ENCODE peak calls at places on chromosomes 2 and 18, in ten cellular contexts. M, B, V, P, S, L, E, K, A and G are unnamed samples.
A peak's percentile ranks its signal among the peaks of the same experiment; 100 is the strongest.

GRCh38 chr2:890791-891190 is 59.9 kb upstream of the SNTG2 start:
- DNase-seq in S (no peak), A (no peak), E (no peak), K (no peak), M (no peak), L (no peak), V (no peak), B (peak; percentile 74), P (no peak), G (peak; percentile 30)

GRCh38 chr2:221555511-221555845 is 16.6 kb downstream of the EPHA4 start:
- DNase-seq in V (no peak), L (no peak), E (no peak), S (peak; percentile 6), M (no peak), B (no peak), P (no peak), A (no peak), K (no peak), G (no peak)

GRCh38 chr2:106555053-106555452 is 67.9 kb downstream of the CD8B2 start:
- DNase-seq in B (no peak), A (no peak), M (no peak), E (no peak), V (no peak), P (no peak), L (no peak), S (no peak), K (no peak), G (no peak)

GRCh38 chr2:219527076-219527394 is 12.8 kb downstream of the ASIC4 start:
- DNase-seq in B (no peak), V (no peak), E (no peak), P (no peak), M (no peak), K (no peak), A (no peak), S (no peak), L (no peak), G (no peak)

GRCh38 chr2:120874401-120874821 is 138.7 kb downstream of the GLI2 start:
- DNase-seq in P (no peak), S (no peak), E (no peak), B (no peak), K (no peak), M (no peak), A (peak; percentile 28), L (no peak), V (no peak), G (no peak)

GRCh38 chr2:128424806-128425205 is 106.1 kb upstream of the HS6ST1 start:
- DNase-seq in K (no peak), B (no peak), L (no peak), E (no peak), V (peak; percentile 34), P (no peak), M (no peak), S (no peak), A (no peak), G (peak; percentile 53)

GRCh38 chr18:74314759-74315463 is 728 bp upstream of the C18orf63 start:
- DNase-seq in K (no peak), V (no peak), L (no peak), P (no peak), B (no peak), S (no peak), A (no peak), E (no peak), M (no peak), G (no peak)

GRCh38 chr18:9987931-9988330 is 74.1 kb downstream of the VAPA start:
- DNase-seq in E (no peak), L (no peak), M (no peak), P (no peak), A (no peak), S (no peak), V (no peak), K (no peak), B (no peak), G (no peak)

GRCh38 chr18:40413160-40413559 is 1541.9 kb upstream of the PIK3C3 start:
- DNase-seq in L (no peak), B (no peak), K (no peak), E (no peak), P (peak; percentile 55), S (peak; percentile 58), A (peak; percentile 42), M (no peak), V (no peak), G (no peak)

GRCh38 chr2:65436169-65436824 is 3.9 kb upstream of the SPRED2 start:
- DNase-seq in L (peak; percentile 40), K (peak; percentile 21), M (peak; percentile 21), A (peak; percentile 65), S (peak; percentile 69), V (peak; percentile 96), B (peak; percentile 90), E (peak; percentile 95), P (peak; percentile 85), G (peak; percentile 96)

GRCh38 chr2:64661770-64662169 is 8.1 kb upstream of the SERTAD2 start:
- DNase-seq in A (no peak), E (no peak), B (no peak), M (no peak), K (no peak), S (no peak), P (no peak), V (no peak), L (no peak), G (no peak)

GRCh38 chr2:160214461-160215055 is 14.5 kb upstream of the ITGB6 start:
- DNase-seq in L (no peak), E (peak; percentile 71), M (no peak), K (no peak), B (peak; percentile 93), P (no peak), V (no peak), A (no peak), S (no peak), G (no peak)

GRCh38 chr2:118112771-118113334 is 24.6 kb downstream of the INSIG2 start:
- DNase-seq in K (no peak), M (no peak), B (peak; percentile 91), E (no peak), P (no peak), A (no peak), L (no peak), V (no peak), S (no peak), G (no peak)

GRCh38 chr2:179579744-179580143 is 281.7 kb downstream of the ZNF385B start:
- DNase-seq in M (no peak), L (no peak), E (no peak), S (no peak), B (no peak), K (no peak), A (no peak), P (no peak), V (no peak), G (no peak)

GRCh38 chr2:237129625-237130263 is 44.1 kb downstream of the COPS8 start:
- DNase-seq in S (no peak), B (no peak), V (no peak), K (no peak), L (no peak), M (no peak), E (no peak), A (no peak), P (no peak), G (no peak)

GRCh38 chr2:118254117-118254516 is 165.8 kb downstream of the INSIG2 start:
- DNase-seq in K (no peak), P (no peak), B (no peak), V (no peak), A (no peak), E (no peak), M (no peak), L (no peak), S (no peak), G (no peak)

GRCh38 chr2:239208470-239209180 is 192.2 kb downstream of the HDAC4 start:
- DNase-seq in S (peak; percentile 48), P (no peak), K (no peak), A (no peak), V (no peak), L (no peak), E (no peak), B (no peak), M (no peak), G (no peak)

GRCh38 chr2:29317077-29317517 is 201.9 kb downstream of the CLIP4 start:
- DNase-seq in K (no peak), B (peak; percentile 25), V (no peak), M (no peak), P (no peak), A (no peak), S (no peak), L (no peak), E (peak; percentile 27), G (no peak)

GRCh38 chr2:181120625-181121024 is 140.2 kb downstream of the UBE2E3 start:
- DNase-seq in S (no peak), M (no peak), A (no peak), K (no peak), L (no peak), V (no peak), P (no peak), E (no peak), B (no peak), G (no peak)